ENCODE peak calls at places on chromosomes 16 and 17, in six cellular contexts. One of them, this sample, is unnamed.

GRCh38 chr17:46192484-46193245 is 564 bp downstream of the KANSL1 start:
- DNase-seq in gastrocnemius medialis: peak; percentile 76
- DNase-seq in ovary: peak; percentile 76
- DNase-seq in HCT116: no peak
- DNase-seq in tibial nerve: peak; percentile 26
- DNase-seq in adrenal gland: peak; percentile 81
- DNase-seq in this sample: peak; percentile 68

GRCh38 chr16:79173101-79173500 is 427.4 kb downstream of the MAF start:
- DNase-seq in HCT116: no peak
- DNase-seq in adrenal gland: no peak
- DNase-seq in tibial nerve: no peak
- DNase-seq in gastrocnemius medialis: no peak
- DNase-seq in ovary: no peak
- DNase-seq in this sample: no peak

GRCh38 chr17:45990836-45991235 is 8.2 kb upstream of the STH start:
- DNase-seq in gastrocnemius medialis: no peak
- DNase-seq in adrenal gland: no peak
- DNase-seq in ovary: no peak
- DNase-seq in HCT116: no peak
- DNase-seq in tibial nerve: no peak
- DNase-seq in this sample: no peak

GRCh38 chr16:66427036-66427446 is at the start of gene BEAN1:
- DNase-seq in gastrocnemius medialis: no peak
- DNase-seq in adrenal gland: no peak
- DNase-seq in ovary: peak; percentile 35
- DNase-seq in tibial nerve: no peak
- DNase-seq in HCT116: no peak
- DNase-seq in this sample: peak; percentile 9

GRCh38 chr17:81422776-81423697 is 27.8 kb downstream of the BAHCC1 start:
- DNase-seq in adrenal gland: peak; percentile 94
- DNase-seq in tibial nerve: no peak
- DNase-seq in HCT116: peak; percentile 68
- DNase-seq in gastrocnemius medialis: peak; percentile 63
- DNase-seq in ovary: peak; percentile 86
- DNase-seq in this sample: peak; percentile 81

GRCh38 chr17:73787036-73787720 is 142.9 kb upstream of the SDK2 start:
- DNase-seq in ovary: no peak
- DNase-seq in gastrocnemius medialis: no peak
- DNase-seq in tibial nerve: no peak
- DNase-seq in adrenal gland: no peak
- DNase-seq in HCT116: no peak
- DNase-seq in this sample: peak; percentile 5

GRCh38 chr17:8052256-8053252 is 13.7 kb downstream of the ALOX15B start:
- DNase-seq in tibial nerve: no peak
- DNase-seq in HCT116: no peak
- DNase-seq in gastrocnemius medialis: no peak
- DNase-seq in ovary: no peak
- DNase-seq in adrenal gland: no peak
- DNase-seq in this sample: no peak

GRCh38 chr16:14086477-14086876 is 15.4 kb downstream of the MRTFB start:
- DNase-seq in tibial nerve: no peak
- DNase-seq in HCT116: no peak
- DNase-seq in gastrocnemius medialis: no peak
- DNase-seq in ovary: no peak
- DNase-seq in adrenal gland: no peak
- DNase-seq in this sample: no peak

GRCh38 chr17:34366529-34367107 is 3.6 kb upstream of the CCL1 start:
- DNase-seq in ovary: no peak
- DNase-seq in adrenal gland: no peak
- DNase-seq in gastrocnemius medialis: no peak
- DNase-seq in tibial nerve: no peak
- DNase-seq in HCT116: no peak
- DNase-seq in this sample: no peak

GRCh38 chr16:85678016-85678415 is 10.7 kb downstream of the GINS2 start:
- DNase-seq in tibial nerve: no peak
- DNase-seq in ovary: no peak
- DNase-seq in gastrocnemius medialis: no peak
- DNase-seq in adrenal gland: no peak
- DNase-seq in HCT116: no peak
- DNase-seq in this sample: no peak

GRCh38 chr16:79595916-79596450 is 4.6 kb downstream of the MAF start:
- DNase-seq in HCT116: no peak
- DNase-seq in adrenal gland: no peak
- DNase-seq in tibial nerve: no peak
- DNase-seq in gastrocnemius medialis: no peak
- DNase-seq in ovary: no peak
- DNase-seq in this sample: no peak

GRCh38 chr16:10828851-10829331 is 10.3 kb upstream of the TVP23A start:
- DNase-seq in adrenal gland: peak; percentile 95
- DNase-seq in gastrocnemius medialis: peak; percentile 78
- DNase-seq in HCT116: no peak
- DNase-seq in tibial nerve: peak; percentile 83
- DNase-seq in ovary: peak; percentile 95
- DNase-seq in this sample: peak; percentile 98

GRCh38 chr17:334974-335481 is 17.6 kb downstream of the RPH3AL start:
- DNase-seq in gastrocnemius medialis: no peak
- DNase-seq in tibial nerve: no peak
- DNase-seq in adrenal gland: peak; percentile 25
- DNase-seq in ovary: no peak
- DNase-seq in HCT116: no peak
- DNase-seq in this sample: no peak

GRCh38 chr17:42773290-42774035 is at the start of gene VPS25:
- DNase-seq in HCT116: peak; percentile 75
- DNase-seq in gastrocnemius medialis: peak; percentile 74
- DNase-seq in tibial nerve: peak; percentile 38
- DNase-seq in adrenal gland: peak; percentile 75
- DNase-seq in ovary: peak; percentile 75
- DNase-seq in this sample: peak; percentile 79
- TF ChIP-seq POLR2A in HCT116: peak; percentile 92
- TF ChIP-seq POLR2A in gastrocnemius medialis: peak; percentile 47
- TF ChIP-seq POLR2A in tibial nerve: no peak
- TF ChIP-seq POLR2A in adrenal gland: peak; percentile 38
- TF ChIP-seq POLR2A in ovary: peak; percentile 75
- TF ChIP-seq POLR2A in this sample: peak; percentile 26

DNA sequence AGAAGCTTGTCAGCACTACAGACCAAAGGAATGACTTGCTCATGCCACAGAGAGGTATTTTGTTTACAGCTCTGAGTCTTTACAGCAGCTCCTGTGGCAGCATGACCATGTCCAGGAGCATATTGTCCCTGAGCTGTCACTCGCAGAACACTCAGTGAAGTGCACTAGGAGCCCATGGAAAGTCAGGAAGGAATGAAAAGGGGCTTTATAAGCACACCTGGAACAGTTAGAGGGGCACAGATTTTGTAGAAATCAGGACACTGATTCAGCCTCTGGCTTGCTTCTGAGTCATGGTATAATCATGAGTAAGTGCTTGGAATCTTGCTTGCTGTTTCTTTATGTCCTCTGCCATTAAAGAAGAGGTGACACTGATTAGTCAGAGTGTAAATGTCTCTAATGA is 41.0 kb downstream of the TADA2A start:
- DNase-seq in gastrocnemius medialis: no peak
- DNase-seq in adrenal gland: no peak
- DNase-seq in ovary: no peak
- DNase-seq in HCT116: peak; percentile 50
- DNase-seq in tibial nerve: no peak
- DNase-seq in this sample: no peak
- H3K27me3 ChIP-seq in gastrocnemius medialis: no peaks in the 10 kb centered on the region
- H3K27me3 ChIP-seq in adrenal gland: no peaks in the 10 kb centered on the region
- H3K27me3 ChIP-seq in ovary: no peaks in the 10 kb centered on the region
- H3K27me3 ChIP-seq in HCT116: no peaks in the 10 kb centered on the region
- H3K27me3 ChIP-seq in tibial nerve: no peaks in the 10 kb centered on the region
- H3K27me3 ChIP-seq in this sample: no peaks in the 10 kb centered on the region

GRCh38 chr16:53058882-53059281 is 4.1 kb downstream of the CHD9 start:
- DNase-seq in tibial nerve: no peak
- DNase-seq in gastrocnemius medialis: no peak
- DNase-seq in adrenal gland: no peak
- DNase-seq in ovary: no peak
- DNase-seq in HCT116: no peak
- DNase-seq in this sample: no peak
- H3K4me1 ChIP-seq in tibial nerve: peaks cover 62% of the 10 kb centered on the region
- H3K4me1 ChIP-seq in gastrocnemius medialis: peaks cover 44% of the 10 kb centered on the region
- H3K4me1 ChIP-seq in adrenal gland: peaks cover 56% of the 10 kb centered on the region
- H3K4me1 ChIP-seq in ovary: peaks cover 4% of the 10 kb centered on the region
- H3K4me1 ChIP-seq in HCT116: peaks cover 42% of the 10 kb centered on the region
- H3K4me1 ChIP-seq in this sample: peaks cover 22% of the 10 kb centered on the region

DNA sequence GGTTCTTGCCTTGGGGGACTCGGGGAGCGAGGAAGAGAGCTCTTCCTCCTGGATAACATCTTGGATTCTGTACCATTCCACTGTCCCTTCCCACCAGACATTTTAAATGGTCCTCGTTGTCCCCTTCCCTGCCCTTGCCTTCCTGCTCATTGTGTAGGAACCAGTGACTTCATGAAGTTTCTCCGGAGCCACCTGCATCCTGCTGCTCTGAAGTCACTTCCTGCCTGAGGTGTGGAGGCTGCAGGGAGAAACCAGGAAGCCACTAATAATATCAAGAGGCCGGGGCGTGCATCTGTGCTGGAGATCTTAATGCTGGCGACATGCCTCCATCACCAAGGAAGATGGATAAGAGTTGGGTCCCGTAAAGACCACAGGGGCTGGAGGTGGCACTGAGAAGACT is 6.2 kb upstream of the SLC16A13 start:
- DNase-seq in tibial nerve: no peak
- DNase-seq in gastrocnemius medialis: no peak
- DNase-seq in adrenal gland: no peak
- DNase-seq in ovary: no peak
- DNase-seq in HCT116: no peak
- DNase-seq in this sample: no peak
- TF ChIP-seq POLR2A in tibial nerve: no peak
- TF ChIP-seq POLR2A in gastrocnemius medialis: no peak
- TF ChIP-seq POLR2A in adrenal gland: no peak
- TF ChIP-seq POLR2A in ovary: no peak
- TF ChIP-seq POLR2A in HCT116: no peak
- TF ChIP-seq POLR2A in this sample: no peak

GRCh38 chr17:50201226-50201854 is at the start of gene COL1A1:
- DNase-seq in tibial nerve: peak; percentile 72
- DNase-seq in HCT116: no peak
- DNase-seq in gastrocnemius medialis: no peak
- DNase-seq in ovary: peak; percentile 96
- DNase-seq in adrenal gland: peak; percentile 44
- DNase-seq in this sample: peak; percentile 38
- H3K27me3 ChIP-seq in tibial nerve: peaks cover 10% of the 10 kb centered on the region
- H3K27me3 ChIP-seq in HCT116: no peaks in the 10 kb centered on the region
- H3K27me3 ChIP-seq in gastrocnemius medialis: peaks cover 13% of the 10 kb centered on the region
- H3K27me3 ChIP-seq in ovary: no peaks in the 10 kb centered on the region
- H3K27me3 ChIP-seq in adrenal gland: peaks cover 21% of the 10 kb centered on the region
- H3K27me3 ChIP-seq in this sample: no peaks in the 10 kb centered on the region